ENCODE peak calls at places on chromosomes 1 and 21, in eight cellular contexts. N, I, B, F, C, R, Z and L are unnamed samples.

GRCh38 chr1:18805925-18806849 is 53.3 kb downstream of the TAS1R2 start:
- DNase-seq in Z (no peak), N (no peak), B (no peak), C (no peak), R (no peak), F (no peak), I (no peak), L (no peak)

GRCh38 chr1:239255628-239256160 is 130.7 kb upstream of the CHRM3 start:
- DNase-seq in N (no peak), C (no peak), Z (no peak), I (no peak), B (no peak), F (no peak), R (no peak), L (no peak)

GRCh38 chr1:15965228-15965767 is 10.6 kb downstream of the ZBTB17 start:
- DNase-seq in Z (no peak), N (no peak), B (no peak), C (no peak), I (no peak), F (peak), R (no peak), L (no peak)

GRCh38 chr1:64474639-64475038 is 4.7 kb downstream of the CACHD1 start:
- DNase-seq in F (no peak), R (no peak), N (peak), C (peak), Z (no peak), I (no peak), B (no peak), L (no peak)

GRCh38 chr1:90768826-90769225 is 51.7 kb upstream of the BARHL2 start:
- DNase-seq in I (no peak), F (peak), B (no peak), N (no peak), Z (no peak), C (no peak), R (no peak), L (no peak)

GRCh38 chr1:170162385-170163226 is 16.8 kb downstream of the NTMT2 start:
- DNase-seq in B (peak), R (no peak), F (peak), N (no peak), Z (peak), C (peak), I (no peak), L (peak)

GRCh38 chr1:203142684-203143408 is 15.3 kb downstream of the ADORA1 start:
- DNase-seq in I (no peak), R (no peak), N (no peak), C (no peak), F (no peak), Z (no peak), B (no peak), L (no peak)

GRCh38 chr1:53025034-53025777 is 36.8 kb upstream of the PODN start:
- DNase-seq in R (no peak), Z (peak), N (peak), I (no peak), F (peak), C (peak), B (no peak), L (no peak)

GRCh38 chr1:820962-821361 is 102.8 kb upstream of the SAMD11 start:
- DNase-seq in Z (no peak), R (no peak), C (no peak), B (no peak), F (no peak), I (no peak), N (peak), L (no peak)

GRCh38 chr1:247112479-247112781 is 8.3 kb upstream of the ZNF669 start:
- DNase-seq in B (no peak), F (no peak), R (no peak), I (no peak), C (no peak), N (no peak), Z (no peak), L (no peak)

GRCh38 chr1:59549903-59550302 is 253.0 kb downstream of the FGGY start:
- DNase-seq in N (no peak), Z (peak), F (peak), C (peak), B (no peak), R (no peak), I (no peak), L (no peak)

GRCh38 chr1:23417570-23417969 is 7.0 kb downstream of the TCEA3 start:
- DNase-seq in F (no peak), Z (no peak), R (no peak), C (no peak), B (no peak), I (no peak), N (no peak), L (no peak)

GRCh38 chr1:90616395-90616794 is 100.7 kb downstream of the BARHL2 start:
- DNase-seq in N (no peak), R (no peak), F (no peak), C (peak), I (no peak), B (no peak), Z (no peak), L (no peak)

GRCh38 chr1:145999321-146000024 is 3.1 kb upstream of the TXNIP start:
- DNase-seq in B (no peak), R (no peak), N (no peak), Z (no peak), C (no peak), I (no peak), F (no peak), L (no peak)

GRCh38 chr1:68495968-68496679 is 758 bp downstream of the DEPDC1 start:
- DNase-seq in B (no peak), R (no peak), I (no peak), N (no peak), C (peak), F (no peak), Z (no peak), L (no peak)

GRCh38 chr1:43834280-43835140 is 99.1 kb upstream of the ARTN start:
- DNase-seq in C (peak), I (no peak), R (no peak), B (no peak), F (no peak), N (no peak), Z (no peak), L (no peak)

GRCh38 chr1:232600430-232601258 is 29.3 kb downstream of the SIPA1L2 start:
- DNase-seq in Z (no peak), F (peak), N (no peak), I (no peak), C (no peak), R (no peak), B (no peak), L (no peak)

GRCh38 chr1:10788592-10789006 is 7.8 kb downstream of the CASZ1 start:
- DNase-seq in N (peak), I (no peak), F (no peak), B (no peak), R (no peak), Z (no peak), C (no peak), L (no peak)
- TF ChIP-seq CTCF in N (no peak), I (no peak), F (peak), B (peak), R (peak), Z (peak), C (no peak), L (no peak)

GRCh38 chr1:5651496-5651895 is 340.7 kb downstream of the NPHP4 start:
- DNase-seq in F (no peak), Z (no peak), C (peak), B (no peak), N (no peak), R (no peak), I (no peak), L (no peak)
- TF ChIP-seq CTCF in F (no peak), Z (no peak), C (no peak), B (no peak), N (no peak), R (no peak), I (no peak), L (no peak)

DNA sequence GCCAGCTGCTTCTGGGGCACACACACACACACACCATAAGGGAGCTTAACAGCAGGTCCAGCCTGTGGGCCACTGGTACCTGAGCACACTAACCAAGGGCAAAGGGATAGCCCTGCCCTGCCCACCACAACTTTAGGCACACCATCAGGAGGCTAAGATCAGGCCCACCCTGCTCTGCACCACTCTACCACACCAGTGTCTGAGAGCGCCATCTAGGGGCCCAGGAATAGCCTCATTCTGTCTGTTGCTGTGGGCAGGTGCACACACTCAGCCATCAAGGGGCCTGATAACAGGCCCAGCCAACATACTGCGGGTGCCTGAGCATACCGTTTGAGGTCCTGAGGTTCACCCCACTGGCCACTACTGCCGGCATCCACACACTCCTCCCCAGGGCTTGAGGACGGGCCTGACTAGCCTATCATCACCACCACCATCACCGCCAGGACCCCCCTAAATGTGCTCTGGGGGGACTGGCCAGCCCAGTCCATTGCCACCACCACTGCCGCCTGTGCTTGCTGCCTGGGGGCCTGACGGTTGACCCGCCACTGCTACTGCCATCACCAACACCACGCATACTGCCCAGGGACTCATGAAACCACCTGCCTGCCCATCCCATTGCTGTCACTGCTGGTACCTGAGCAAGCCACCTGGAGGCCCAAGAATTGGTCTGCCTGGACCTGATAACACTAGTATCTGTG is 31.3 kb downstream of the NSL1 start:
- DNase-seq in C (peak), F (no peak), B (no peak), I (no peak), R (no peak), Z (no peak), N (no peak), L (no peak)
- TF ChIP-seq CTCF in C (peak), F (peak), B (no peak), I (no peak), R (peak), Z (peak), N (no peak), L (peak)

DNA sequence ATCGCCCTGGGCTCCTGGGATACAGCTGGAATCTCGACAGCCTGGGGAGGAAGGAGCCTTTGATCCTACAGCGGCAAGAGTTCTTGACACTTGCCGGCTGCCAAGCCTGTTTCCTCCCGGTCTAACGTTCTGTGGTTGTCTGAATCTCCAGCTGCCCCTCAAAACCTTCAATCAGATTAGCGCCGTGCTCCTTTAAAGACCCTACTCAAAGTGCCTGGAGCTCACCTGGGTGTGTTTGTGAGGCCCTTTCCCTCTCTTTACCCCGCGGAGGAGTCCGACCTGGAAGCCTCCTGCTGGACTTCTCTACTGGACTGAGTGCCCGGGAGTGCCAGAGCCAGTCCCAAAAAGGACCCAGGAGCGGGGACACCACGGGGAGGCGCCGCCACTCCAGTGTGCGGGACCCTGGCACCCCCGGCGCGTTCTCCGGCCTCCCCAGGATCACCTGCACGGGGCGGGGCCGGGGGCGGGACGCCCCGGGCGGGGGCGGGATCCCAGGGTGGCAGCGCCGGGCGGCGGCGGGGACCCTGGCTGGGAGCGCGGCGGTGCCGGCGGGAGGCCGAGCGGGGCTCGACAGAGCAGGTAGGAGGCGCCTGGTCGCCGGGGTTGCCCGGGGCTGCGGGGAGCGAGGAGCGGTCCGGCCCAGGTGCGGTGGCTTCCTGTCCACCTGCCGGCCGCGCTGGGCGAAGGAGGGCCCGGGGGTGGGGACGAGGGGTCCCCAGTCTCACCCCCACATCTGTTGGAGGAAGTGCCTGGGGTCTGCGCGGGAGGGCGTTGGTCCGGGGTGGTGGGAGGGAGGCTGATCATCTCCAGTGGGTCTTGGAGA is at the start of gene NCMAP:
- DNase-seq in Z (no peak), B (no peak), C (peak), N (peak), I (no peak), R (no peak), F (no peak), L (no peak)
- TF ChIP-seq CTCF in Z (no peak), B (no peak), C (peak), N (no peak), I (no peak), R (no peak), F (no peak), L (no peak)

GRCh38 chr1:50419192-50419906 is 3.9 kb downstream of the DMRTA2 start:
- DNase-seq in I (no peak), F (no peak), R (peak), N (peak), Z (no peak), C (no peak), B (no peak), L (no peak)
- TF ChIP-seq CTCF in I (no peak), F (no peak), R (peak), N (no peak), Z (no peak), C (no peak), B (peak), L (no peak)

DNA sequence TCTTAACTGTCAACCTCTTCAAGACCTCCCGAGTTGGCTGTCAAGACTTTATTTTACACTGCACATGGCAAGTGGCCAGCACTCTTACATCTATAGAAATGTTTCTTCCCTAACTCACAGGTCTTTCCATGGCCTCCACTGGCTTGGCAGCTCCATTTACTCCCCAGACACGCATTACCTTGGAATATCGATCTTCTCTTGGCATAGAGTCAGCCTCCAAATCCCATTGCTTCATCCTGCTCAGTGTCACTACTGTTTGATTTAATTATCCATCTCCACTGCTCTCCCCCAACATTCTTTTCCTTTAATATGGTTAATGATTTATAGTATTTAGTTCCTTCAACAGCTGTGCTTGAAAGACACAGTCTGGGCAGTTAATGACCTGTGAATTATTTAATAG is 241.2 kb upstream of the MAP1LC3C start:
- DNase-seq in F (no peak), Z (no peak), C (no peak), R (no peak), I (no peak), B (no peak), N (no peak), L (no peak)
- TF ChIP-seq CTCF in F (no peak), Z (no peak), C (no peak), R (no peak), I (no peak), B (no peak), N (no peak), L (no peak)

GRCh38 chr21:28908351-28908750 is 84.3 kb downstream of the LTN1 start:
- DNase-seq in R (no peak), Z (no peak), F (no peak), I (no peak), C (no peak), N (no peak), B (no peak), L (no peak)

GRCh38 chr21:28910280-28910887 is 82.3 kb downstream of the LTN1 start:
- DNase-seq in C (no peak), N (no peak), R (no peak), F (no peak), I (no peak), B (no peak), Z (no peak), L (no peak)

GRCh38 chr21:28916150-28916893 is 76.4 kb downstream of the LTN1 start:
- DNase-seq in I (no peak), C (no peak), F (no peak), B (no peak), N (no peak), Z (no peak), R (no peak), L (no peak)

GRCh38 chr21:28913071-28913470 is 79.6 kb downstream of the LTN1 start:
- DNase-seq in I (no peak), R (no peak), C (no peak), Z (no peak), F (no peak), B (no peak), N (no peak), L (no peak)
- TF ChIP-seq CTCF in I (no peak), R (no peak), C (no peak), Z (no peak), F (no peak), B (no peak), N (no peak), L (no peak)

DNA sequence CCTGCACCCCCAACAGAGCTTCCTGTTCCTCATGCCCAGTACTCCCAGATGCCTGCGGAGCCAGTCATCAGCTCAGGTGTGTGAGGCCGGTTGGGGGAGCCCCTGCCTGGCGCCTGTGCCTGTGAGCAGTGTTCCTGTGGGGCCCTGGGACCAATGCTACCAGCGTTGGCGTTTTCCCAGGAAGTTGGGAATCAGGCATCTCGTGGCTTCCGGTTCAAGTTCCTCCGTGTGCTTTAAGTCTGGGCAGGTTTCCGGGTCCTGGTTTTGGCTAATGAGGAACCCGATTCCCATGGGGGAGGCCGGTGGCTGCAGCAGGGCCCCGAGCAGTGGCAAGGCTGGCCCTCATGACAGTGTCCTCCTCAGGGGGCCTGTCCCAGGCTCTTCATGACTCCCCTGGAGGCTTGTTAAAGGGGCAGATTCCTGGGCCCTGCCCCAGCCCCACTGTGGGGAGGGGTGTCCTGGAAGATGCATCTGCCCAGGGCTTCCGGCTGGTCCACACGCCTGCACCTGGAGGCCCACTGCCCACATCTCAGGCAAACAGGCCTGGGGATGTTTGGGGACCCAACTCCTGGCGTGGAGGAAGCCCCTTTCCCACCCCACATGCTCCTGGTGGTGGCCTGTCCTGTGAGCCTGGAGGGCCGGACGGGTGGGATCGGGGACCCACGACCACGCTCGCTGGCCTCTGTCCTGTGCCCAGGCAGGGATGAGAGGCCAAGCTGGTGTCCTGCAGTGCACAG is 26.2 kb downstream of the TP73 start:
- DNase-seq in I (no peak), N (no peak), B (no peak), F (no peak), R (no peak), Z (no peak), C (peak), L (no peak)
- TF ChIP-seq CTCF in I (no peak), N (no peak), B (no peak), F (no peak), R (no peak), Z (no peak), C (no peak), L (no peak)

GRCh38 chr1:207985190-207985589 is 74.3 kb upstream of the CD34 start:
- DNase-seq in I (no peak), F (no peak), R (no peak), C (no peak), Z (no peak), N (no peak), B (no peak), L (no peak)

GRCh38 chr1:207983044-207983443 is 72.1 kb upstream of the CD34 start:
- DNase-seq in Z (no peak), R (peak), I (no peak), B (peak), C (no peak), F (no peak), N (peak), L (no peak)

GRCh38 chr1:207985996-207986395 is 75.1 kb upstream of the CD34 start:
- DNase-seq in C (no peak), N (no peak), I (no peak), R (peak), Z (no peak), B (peak), F (no peak), L (no peak)

GRCh38 chr1:207978441-207978840 is 67.5 kb upstream of the CD34 start:
- DNase-seq in F (no peak), R (peak), N (no peak), I (no peak), B (peak), C (no peak), Z (no peak), L (no peak)

DNA sequence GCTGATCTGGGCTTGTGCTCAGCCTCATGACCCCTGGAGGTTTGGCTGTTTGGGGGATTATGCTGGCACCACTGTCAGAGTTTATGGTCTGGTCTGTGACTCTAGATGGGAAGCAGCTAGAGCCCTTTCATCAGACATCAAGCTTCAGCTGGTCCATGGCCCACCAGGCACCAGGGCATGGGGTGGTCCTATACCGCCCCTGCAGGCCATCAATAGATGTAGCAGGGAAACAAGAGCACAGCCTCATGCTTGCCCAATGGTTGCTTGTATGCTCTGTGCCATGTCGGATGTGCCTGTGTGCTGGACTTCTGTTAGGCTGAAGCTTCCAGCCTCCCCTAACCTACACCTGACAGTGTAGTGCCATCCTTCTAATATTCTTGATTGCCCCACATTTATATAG is 71.1 kb upstream of the CD34 start:
- DNase-seq in B (peak), Z (no peak), C (no peak), F (no peak), R (peak), I (no peak), N (no peak), L (no peak)
- TF ChIP-seq CTCF in B (peak), Z (peak), C (peak), F (peak), R (peak), I (no peak), N (no peak), L (peak)